ENCODE peak calls at places on chromosomes 2 and 18, in four cellular contexts. H is WTC11, Z is HepG2, O is K562. V is an unnamed sample.

GRCh38 chr2:18792226-18792629 is 202.9 kb upstream of the NT5C1B start:
- DNase-seq in H (no peak), Z (no peak), O (no peak), V (no peak)

GRCh38 chr2:51413726-51414125 is 381.8 kb upstream of the NRXN1 start:
- DNase-seq in H (no peak), Z (no peak), O (no peak), V (no peak)

GRCh38 chr18:12296457-12296856 is 11.6 kb upstream of the TUBB6 start:
- DNase-seq in H (no peak), Z (no peak), O (no peak), V (no peak)

GRCh38 chr2:171762879-171763573 is 75.8 kb downstream of the DYNC1I2 start:
- DNase-seq in H (no peak), Z (peak; percentile 69), O (no peak), V (no peak)

GRCh38 chr2:122329266-122329665 is 573.8 kb downstream of the TSN start:
- DNase-seq in H (no peak), Z (no peak), O (no peak), V (no peak)

GRCh38 chr2:34105015-34105767 is 506.1 kb upstream of the FAM98A start:
- DNase-seq in H (no peak), Z (no peak), O (no peak), V (no peak)

GRCh38 chr2:205358351-205358815 is 323.9 kb upstream of the NRP2 start:
- DNase-seq in H (peak; percentile 13), Z (no peak), O (no peak), V (no peak)

GRCh38 chr2:144801766-144802165 is 281.8 kb upstream of the ZEB2 start:
- DNase-seq in H (no peak), Z (no peak), O (no peak), V (no peak)

GRCh38 chr2:71530246-71530986 is 77.1 kb downstream of the DYSF start:
- DNase-seq in H (peak; percentile 61), Z (peak; percentile 48), O (peak; percentile 59), V (no peak)

GRCh38 chr2:187500585-187501359 is 52.7 kb upstream of the CALCRL start:
- DNase-seq in H (no peak), Z (peak; percentile 65), O (peak; percentile 59), V (no peak)

GRCh38 chr18:37294951-37295350 is 270.6 kb downstream of the CELF4 start:
- DNase-seq in H (peak; percentile 91), Z (peak; percentile 15), O (peak; percentile 66), V (no peak)

GRCh38 chr2:222703866-222704265 is 32.4 kb downstream of the MOGAT1 start:
- DNase-seq in H (no peak), Z (no peak), O (no peak), V (no peak)

GRCh38 chr18:11570770-11571169 is 38.6 kb upstream of the SLC35G4 start:
- DNase-seq in H (no peak), Z (no peak), O (peak; percentile 17), V (no peak)

GRCh38 chr18:7590800-7591560 is 23.9 kb downstream of the PTPRM start:
- DNase-seq in H (no peak), Z (no peak), O (no peak), V (no peak)
- TF ChIP-seq CBFB in H (no peak), Z (no peak), O (no peak), V (no peak)

GRCh38 chr2:215750763-215751162 is 262.6 kb downstream of the MREG start:
- DNase-seq in H (no peak), Z (no peak), O (no peak), V (no peak)

GRCh38 chr2:215748446-215748845 is 264.9 kb downstream of the MREG start:
- DNase-seq in H (no peak), Z (no peak), O (no peak), V (no peak)

GRCh38 chr2:215751200-215751910 is 262.0 kb downstream of the MREG start:
- DNase-seq in H (no peak), Z (peak; percentile 39), O (no peak), V (no peak)

GRCh38 chr2:215747244-215747620 is 266.1 kb downstream of the MREG start:
- DNase-seq in H (no peak), Z (peak; percentile 26), O (no peak), V (no peak)

GRCh38 chr2:215749092-215749957 is 264.0 kb downstream of the MREG start:
- DNase-seq in H (no peak), Z (peak; percentile 91), O (no peak), V (no peak)
- TF ChIP-seq CBFB in H (no peak), Z (peak; percentile 61), O (no peak), V (no peak)

GRCh38 chr2:9003366-9003615 is 193 bp downstream of the MBOAT2 start:
- DNase-seq in H (no peak), Z (no peak), O (no peak), V (no peak)

GRCh38 chr2:9004338-9005204 is 1.1 kb upstream of the MBOAT2 start:
- DNase-seq in H (no peak), Z (no peak), O (peak; percentile 57), V (no peak)

GRCh38 chr2:9002313-9002636 is 1.2 kb downstream of the MBOAT2 start:
- DNase-seq in H (no peak), Z (no peak), O (peak; percentile 42), V (no peak)

GRCh38 chr2:9002637-9003365 is 683 bp downstream of the MBOAT2 start:
- DNase-seq in H (peak; percentile 19), Z (no peak), O (peak; percentile 59), V (no peak)

GRCh38 chr2:9003616-9004337 is at the start of gene MBOAT2:
- DNase-seq in H (peak; percentile 91), Z (no peak), O (peak; percentile 95), V (peak; percentile 43)
- TF ChIP-seq CBFB in H (no peak), Z (no peak), O (no peak), V (no peak)

GRCh38 chr2:94986392-94986963 is 39.0 kb upstream of the MAL start:
- DNase-seq in H (peak; percentile 75), Z (peak; percentile 62), O (peak; percentile 63), V (peak; percentile 2)
- TF ChIP-seq CBFB in H (no peak), Z (no peak), O (no peak), V (no peak)

DNA sequence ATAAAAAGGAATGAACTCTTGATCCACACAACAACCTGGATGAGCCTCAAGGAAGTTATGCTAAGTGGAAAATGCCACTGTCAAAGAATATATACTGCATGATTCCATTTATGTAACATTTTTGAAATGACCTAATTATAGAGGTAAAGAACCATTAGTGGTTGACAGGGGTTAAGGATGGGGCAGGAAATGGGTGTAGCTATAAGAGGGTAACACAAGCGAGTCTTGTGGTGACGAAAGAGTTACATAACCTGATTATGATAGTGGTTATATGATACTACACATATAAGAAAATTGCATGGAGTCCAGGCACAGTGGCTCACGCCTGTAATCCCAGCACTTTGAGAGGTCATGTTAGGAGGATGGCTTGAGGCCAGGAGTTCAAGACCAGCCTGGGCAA is 346.6 kb upstream of the PKDCC start:
- DNase-seq in H (no peak), Z (no peak), O (no peak), V (no peak)
- TF ChIP-seq CBFB in H (no peak), Z (no peak), O (no peak), V (no peak)